ENCODE peak calls at places on chromosomes 4 and X, in four cellular contexts. C, O, J and A are unnamed samples.

GRCh38 chr4:20251796-20252655 is at the start of gene SLIT2:
- DNase-seq in J (peak; percentile 18), C (no peak), O (peak; percentile 47), A (peak; percentile 60)

GRCh38 chrX:11546917-11547316 is 118.8 kb downstream of the ARHGAP6 start:
- DNase-seq in O (no peak), C (no peak), J (no peak), A (no peak)

GRCh38 chr4:137467537-137467936 is 64.8 kb downstream of the PCDH18 start:
- DNase-seq in O (no peak), C (no peak), J (no peak), A (no peak)

GRCh38 chr4:120763650-120764049 is 158.9 kb downstream of the PRDM5 start:
- DNase-seq in O (no peak), J (no peak), C (no peak), A (no peak)

GRCh38 chr4:105092768-105093167 is 53.9 kb upstream of the TET2 start:
- DNase-seq in C (no peak), J (no peak), O (no peak), A (no peak)

GRCh38 chr4:185730849-185731608 is 81.0 kb downstream of the SORBS2 start:
- DNase-seq in O (no peak), C (no peak), J (no peak), A (no peak)

GRCh38 chrX:78540171-78540570 is 119.0 kb downstream of the RTL3 start:
- DNase-seq in J (no peak), O (no peak), C (no peak), A (no peak)

GRCh38 chrX:110082156-110082555 is 79.2 kb downstream of the TMEM164 start:
- DNase-seq in O (no peak), J (no peak), C (no peak), A (no peak)

GRCh38 chrX:105038672-105039328 is 181.7 kb downstream of the TEX13A start:
- DNase-seq in O (no peak), J (no peak), C (no peak), A (no peak)

GRCh38 chrX:104189862-104190261 is 23.6 kb downstream of the FAM199X start:
- DNase-seq in J (no peak), O (no peak), C (no peak), A (no peak)

GRCh38 chr4:95549246-95550138 is 719 bp upstream of the UNC5C start:
- DNase-seq in C (peak; percentile 38), J (no peak), O (no peak), A (peak; percentile 46)

GRCh38 chrX:16931371-16931770 is 15.1 kb upstream of the REPS2 start:
- DNase-seq in O (no peak), J (peak; percentile 61), C (no peak), A (no peak)

GRCh38 chr4:147160908-147161513 is 215.3 kb upstream of the TTC29 start:
- DNase-seq in O (peak; percentile 24), C (no peak), J (peak; percentile 43), A (peak; percentile 39)

GRCh38 chr4:41069268-41069667 is 145.1 kb downstream of the APBB2 start:
- DNase-seq in O (no peak), C (no peak), J (no peak), A (no peak)

GRCh38 chr4:67122029-67122428 is 423.3 kb downstream of the CENPC start:
- DNase-seq in O (peak; percentile 13), C (no peak), J (peak; percentile 6), A (no peak)

GRCh38 chr4:32475710-32476109 is 1755.5 kb downstream of the PCDH7 start:
- DNase-seq in J (no peak), C (no peak), O (no peak), A (no peak)

GRCh38 chr4:56040842-56041241 is 92.1 kb downstream of the CEP135 start:
- DNase-seq in O (no peak), J (no peak), C (no peak), A (no peak)

GRCh38 chrX:115642895-115643530 is 82.0 kb downstream of the PLS3 start:
- DNase-seq in J (peak; percentile 53), C (peak; percentile 23), O (peak; percentile 6), A (no peak)

GRCh38 chr4:26086621-26087068 is 172.6 kb downstream of the SMIM20 start:
- DNase-seq in C (no peak), J (no peak), O (no peak), A (no peak)

GRCh38 chrX:63441717-63442116 is 90.6 kb upstream of the SPIN4 start:
- DNase-seq in C (no peak), J (no peak), O (no peak), A (no peak)

GRCh38 chrX:136170109-136170800 is 22.9 kb downstream of the FHL1 start:
- DNase-seq in O (no peak), C (no peak), J (no peak), A (no peak)

GRCh38 chrX:17405225-17405969 is 30.4 kb downstream of the NHS start:
- DNase-seq in O (peak; percentile 1), J (no peak), C (no peak), A (no peak)

GRCh38 chr4:147829401-147830101 is 97.7 kb downstream of the ARHGAP10 start:
- DNase-seq in C (no peak), J (no peak), O (no peak), A (no peak)

GRCh38 chrX:124342174-124342867 is 4.0 kb upstream of the SH2D1A start:
- DNase-seq in C (no peak), O (no peak), J (no peak), A (no peak)

GRCh38 chr4:116027311-116027710 is 913.9 kb upstream of the NDST4 start:
- DNase-seq in J (no peak), C (no peak), O (no peak), A (no peak)

GRCh38 chr4:126046081-126046614 is 731.4 kb downstream of the FAT4 start:
- DNase-seq in C (no peak), O (no peak), J (no peak), A (no peak)

GRCh38 chrX:50003927-50004326 is 81.5 kb downstream of the CLCN5 start:
- DNase-seq in O (no peak), C (no peak), J (no peak), A (no peak)

GRCh38 chr4:53362093-53362492 is 3.8 kb downstream of the SCFD2 start:
- DNase-seq in J (no peak), C (no peak), O (no peak), A (no peak)

GRCh38 chr4:53366301-53366716 is 448 bp upstream of the SCFD2 start:
- DNase-seq in J (no peak), C (no peak), O (no peak), A (no peak)

GRCh38 chr4:53365121-53365485 is 758 bp downstream of the SCFD2 start:
- DNase-seq in O (peak; percentile 11), C (no peak), J (peak; percentile 55), A (no peak)

GRCh38 chr4:53364624-53365023 is 1.2 kb downstream of the SCFD2 start:
- DNase-seq in J (no peak), O (no peak), C (no peak), A (no peak)

GRCh38 chr4:53365486-53366300 is at the start of gene SCFD2:
- DNase-seq in C (peak; percentile 91), J (peak; percentile 99), O (peak; percentile 96), A (peak; percentile 77)
- TF ChIP-seq POLR2A in C (peak; percentile 80), J (peak; percentile 73), O (peak; percentile 76), A (peak; percentile 83)

DNA sequence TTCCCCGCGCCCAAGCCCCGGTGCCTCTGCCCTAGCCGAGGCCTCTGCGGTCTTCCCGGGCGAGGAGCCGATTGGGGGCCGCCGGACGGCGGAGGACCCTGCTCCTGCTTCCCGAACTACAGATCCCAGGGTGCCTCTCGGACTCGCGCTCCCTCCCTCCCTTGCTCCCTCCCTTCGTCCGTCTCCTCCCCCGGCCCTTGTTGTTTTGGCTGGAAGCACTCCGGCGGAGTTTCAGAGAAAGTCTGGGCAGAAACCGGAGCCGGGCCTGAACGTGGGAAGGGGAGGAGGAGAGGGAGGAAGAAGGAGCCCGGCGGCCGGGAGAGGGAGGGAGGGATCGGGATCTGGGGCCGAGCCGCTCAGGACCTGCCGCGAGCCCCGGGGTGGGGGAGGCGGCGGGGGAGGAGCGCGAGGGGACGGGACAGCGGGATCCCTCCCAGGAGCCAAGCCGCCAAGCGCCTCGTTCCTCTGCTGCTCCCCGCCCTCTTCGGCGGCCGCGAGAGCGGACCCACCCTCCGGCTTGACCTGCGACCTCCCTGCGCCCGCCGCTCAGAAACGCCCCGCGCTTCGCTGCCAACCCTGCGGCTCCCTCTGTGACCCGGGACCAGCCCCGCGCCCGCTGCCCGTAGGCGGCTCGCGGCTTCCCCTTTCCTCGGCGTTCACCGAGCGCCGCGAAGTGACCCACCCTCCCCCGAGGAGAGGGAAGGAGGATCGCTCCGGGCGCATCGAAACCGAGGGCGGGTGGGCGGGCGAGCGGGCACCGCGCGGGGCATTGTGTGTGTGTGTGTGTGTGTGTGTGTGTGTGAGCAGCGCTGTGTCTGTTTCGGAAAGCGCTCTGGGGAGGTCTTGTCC is 473 bp upstream of the GAB1 start:
- DNase-seq in O (peak; percentile 71), C (no peak), J (peak; percentile 86), A (peak; percentile 33)
- TF ChIP-seq TAF1 in O (peak; percentile 43), C (no peak), J (peak; percentile 36), A (peak; percentile 10)

GRCh38 chrX:154097597-154098541 is at the start of gene MECP2:
- DNase-seq in C (peak; percentile 56), J (peak; percentile 96), O (peak; percentile 79), A (peak; percentile 72)
- TF ChIP-seq POLR2A in C (no peak), J (no peak), O (peak; percentile 28), A (no peak)

GRCh38 chr4:118915468-118915867 is 26.8 kb downstream of the SYNPO2 start:
- DNase-seq in J (no peak), O (no peak), C (no peak), A (no peak)

GRCh38 chr4:118910221-118910620 is 21.6 kb downstream of the SYNPO2 start:
- DNase-seq in J (no peak), C (no peak), O (no peak), A (no peak)

GRCh38 chr4:118909173-118909956 is 20.7 kb downstream of the SYNPO2 start:
- DNase-seq in C (no peak), J (no peak), O (no peak), A (no peak)

GRCh38 chr4:118905546-118905945 is 16.9 kb downstream of the SYNPO2 start:
- DNase-seq in J (peak; percentile 24), C (no peak), O (no peak), A (no peak)

GRCh38 chr4:118911162-118911791 is 22.6 kb downstream of the SYNPO2 start:
- DNase-seq in J (no peak), O (no peak), C (no peak), A (no peak)
- TF ChIP-seq TAF1 in J (no peak), O (no peak), C (no peak), A (no peak)

DNA sequence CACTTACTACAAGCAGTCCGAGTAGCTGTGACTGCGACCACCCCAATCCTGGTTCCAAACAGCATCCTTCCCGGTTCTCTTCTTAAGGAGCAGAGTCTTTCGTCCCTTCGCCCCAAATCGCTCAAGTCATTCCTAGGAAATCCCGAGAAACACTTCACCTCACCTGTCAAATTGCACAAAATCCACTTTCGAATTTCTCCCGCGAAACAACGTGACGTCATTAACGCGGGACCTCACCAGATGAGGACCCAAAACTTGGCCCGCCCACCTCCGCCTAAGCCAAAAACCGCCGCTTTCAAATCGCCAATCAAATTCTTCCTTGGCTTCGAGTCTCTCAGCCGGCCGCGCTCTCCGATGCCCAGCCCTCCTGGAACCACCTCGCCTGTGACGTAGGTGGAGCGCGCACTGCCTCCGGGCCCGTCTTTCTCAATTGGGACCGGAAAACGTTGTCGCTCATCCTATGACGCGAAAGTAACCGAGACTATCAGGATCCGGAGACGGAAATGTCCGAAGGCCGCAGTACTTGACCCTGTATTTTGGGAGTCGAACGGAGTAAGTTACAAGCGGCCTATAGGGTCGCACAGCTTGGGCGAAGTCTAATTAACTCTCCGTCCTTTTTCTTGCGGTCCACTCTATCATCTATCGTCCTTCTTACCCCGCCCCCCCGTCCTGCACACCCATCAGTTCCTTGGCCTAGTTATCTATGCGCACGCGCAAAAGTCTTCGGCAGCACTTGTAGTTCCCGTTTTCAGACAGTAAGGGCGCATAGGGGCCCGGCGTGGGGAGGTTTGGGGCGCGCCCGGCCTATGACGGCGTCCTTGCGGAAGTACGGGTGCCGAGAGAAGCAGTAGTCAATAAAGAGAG is at the start of the genes LARP7 and ZGRF1:
- DNase-seq in O (peak; percentile 97), J (peak; percentile 98), C (peak; percentile 96), A (peak; percentile 62)
- TF ChIP-seq POLR2A in O (peak; percentile 52), J (peak; percentile 82), C (peak; percentile 77), A (peak; percentile 67)

GRCh38 chrX:19121898-19122640 is at the start of gene ADGRG2:
- DNase-seq in C (no peak), O (no peak), J (no peak), A (peak; percentile 15)
- TF ChIP-seq TAF1 in C (no peak), O (no peak), J (no peak), A (no peak)